ENCODE peak calls at places on chromosomes 2 and 18, in ten cellular contexts. W, D, P, S, R, B, Q, M, G and K are unnamed samples.

GRCh38 chr2:100821255-100821912 is 1.4 kb downstream of the NPAS2 start:
- DNase-seq in B (no peak), P (peak), W (no peak), D (no peak), R (no peak), S (no peak), G (peak), Q (peak), M (no peak), K (no peak)

GRCh38 chr2:169584005-169584877 is at the start of gene PPIG:
- DNase-seq in B (peak), M (peak), Q (peak), W (peak), G (peak), P (peak), R (peak), D (peak), S (peak), K (peak)

GRCh38 chr2:219228745-219229374 is 576 bp downstream of the ATG9A start:
- DNase-seq in S (no peak), Q (no peak), G (no peak), B (no peak), M (no peak), P (no peak), R (no peak), D (no peak), W (no peak), K (no peak)

GRCh38 chr2:953975-954686 is 3.5 kb downstream of the SNTG2 start:
- DNase-seq in R (no peak), S (no peak), W (no peak), G (peak), P (peak), M (no peak), Q (no peak), B (no peak), D (no peak), K (peak)

GRCh38 chr2:216633616-216634316 is 546 bp downstream of the IGFBP2 start:
- DNase-seq in D (no peak), B (no peak), P (peak), S (peak), M (no peak), G (peak), Q (no peak), R (no peak), W (no peak), K (peak)

GRCh38 chr2:197675711-197676188 is 363 bp upstream of the RFTN2 start:
- DNase-seq in Q (peak), B (peak), G (no peak), W (no peak), D (no peak), M (peak), R (no peak), S (no peak), P (no peak), K (no peak)

GRCh38 chr2:122749347-122749850 is 993.9 kb downstream of the TSN start:
- DNase-seq in M (no peak), W (no peak), G (no peak), S (no peak), D (no peak), Q (no peak), R (no peak), P (no peak), B (peak), K (no peak)

GRCh38 chr2:30417253-30417652 is 29.8 kb upstream of the LCLAT1 start:
- DNase-seq in P (no peak), R (no peak), M (no peak), S (no peak), W (peak), B (peak), G (no peak), Q (peak), D (no peak), K (no peak)

GRCh38 chr18:47480166-47480565 is 228.7 kb upstream of the SKOR2 start:
- DNase-seq in R (no peak), P (no peak), M (no peak), S (no peak), Q (no peak), W (no peak), G (no peak), D (no peak), B (no peak), K (no peak)

GRCh38 chr2:8306530-8307351 is 375.1 kb upstream of the ID2 start:
- DNase-seq in M (peak), D (peak), P (no peak), Q (no peak), G (peak), R (no peak), B (peak), S (no peak), W (peak), K (no peak)

GRCh38 chr2:102893870-102894269 is 132.0 kb downstream of the TMEM182 start:
- DNase-seq in W (no peak), P (no peak), S (no peak), G (no peak), R (no peak), Q (peak), M (no peak), D (no peak), B (no peak), K (no peak)

GRCh38 chr2:288743-289361 is 961 bp upstream of the ALKAL2 start:
- DNase-seq in P (no peak), R (no peak), W (no peak), B (no peak), Q (peak), D (no peak), G (no peak), S (no peak), M (no peak), K (no peak)

GRCh38 chr2:229257980-229258379 is 13.1 kb downstream of the PID1 start:
- DNase-seq in P (no peak), W (peak), Q (no peak), S (no peak), G (no peak), D (no peak), R (no peak), M (no peak), B (no peak), K (no peak)

GRCh38 chr2:2837768-2838547 is 506.9 kb upstream of the MYT1L start:
- DNase-seq in B (no peak), R (no peak), Q (no peak), P (no peak), M (no peak), G (no peak), W (peak), D (no peak), S (no peak), K (no peak)

GRCh38 chr18:80246656-80247402 is 485 bp downstream of the PARD6G start:
- DNase-seq in R (no peak), G (no peak), M (no peak), P (no peak), S (no peak), D (no peak), B (no peak), Q (peak), W (peak), K (peak)

GRCh38 chr2:164824865-164825264 is 16.8 kb downstream of the COBLL1 start:
- DNase-seq in G (no peak), Q (no peak), B (peak), D (no peak), R (no peak), W (no peak), P (no peak), M (no peak), S (no peak), K (no peak)

GRCh38 chr2:10500601-10501361 is 52.7 kb upstream of the ODC1 start:
- DNase-seq in W (peak), G (no peak), R (no peak), D (no peak), B (no peak), Q (no peak), P (no peak), M (no peak), S (no peak), K (no peak)

GRCh38 chr2:65351234-65351947 is 81.0 kb downstream of the SPRED2 start:
- DNase-seq in W (no peak), Q (no peak), M (no peak), P (no peak), D (no peak), R (no peak), S (no peak), G (no peak), B (peak), K (no peak)

GRCh38 chr18:48319796-48320638 is 89.2 kb downstream of the ZBTB7C start:
- DNase-seq in B (peak), D (no peak), R (no peak), M (no peak), G (no peak), W (no peak), S (peak), Q (no peak), P (no peak), K (peak)

GRCh38 chr2:25620077-25620476 is 53.3 kb downstream of the DTNB start:
- DNase-seq in W (no peak), Q (no peak), M (no peak), G (peak), S (no peak), D (no peak), B (peak), R (no peak), P (no peak), K (no peak)

GRCh38 chr2:174399171-174399570 is 3.6 kb downstream of the SCRN3 start:
- DNase-seq in Q (no peak), R (no peak), D (no peak), M (no peak), W (no peak), B (peak), G (no peak), S (no peak), P (no peak), K (no peak)